ENCODE peak calls at places on chromosomes 11 and 22, in eight cellular contexts. V is prostate gland; C is pancreas; X is astrocyte; L is CD4-positive, alpha-beta memory T cell; G is A549; B is cardiac muscle cell; Y is OCI-LY7. T is an unnamed sample.
A peak's percentile ranks its signal among the peaks of the same experiment; 100 is the strongest.

GRCh38 chr11:118338637-118339061 is 3.9 kb downstream of the CD3D start:
- DNase-seq in V (no peak), C (no peak), X (no peak), L (peak; percentile 90), G (no peak), B (peak; percentile 33), Y (peak; percentile 82), T (peak; percentile 18)

GRCh38 chr22:47366026-47366767 is 603.7 kb downstream of the TBC1D22A start:
- DNase-seq in V (no peak), C (no peak), X (no peak), L (no peak), G (no peak), B (no peak), Y (no peak), T (no peak)

GRCh38 chr11:67671211-67671520 is 3.3 kb downstream of the ALDH3B2 start:
- DNase-seq in V (no peak), C (no peak), X (no peak), L (no peak), G (no peak), B (no peak), Y (no peak), T (no peak)

GRCh38 chr11:70630068-70630467 is 231.7 kb downstream of the CTTN start:
- DNase-seq in V (no peak), C (peak; percentile 33), X (no peak), L (no peak), G (no peak), B (no peak), Y (no peak), T (no peak)

GRCh38 chr11:107018902-107019493 is 722 bp upstream of the GUCY1A2 start:
- DNase-seq in V (peak; percentile 61), C (peak; percentile 90), X (peak; percentile 78), L (no peak), G (peak; percentile 32), B (peak; percentile 83), Y (no peak), T (peak; percentile 63)

GRCh38 chr22:22993184-22993583 is 77.1 kb upstream of the GNAZ start:
- DNase-seq in V (no peak), C (no peak), X (no peak), L (no peak), G (no peak), B (no peak), Y (no peak), T (no peak)

GRCh38 chr11:128868851-128869671 is 2.0 kb upstream of the KCNJ1 start:
- DNase-seq in V (no peak), C (no peak), X (no peak), L (peak; percentile 48), G (no peak), B (no peak), Y (peak; percentile 17), T (no peak)

GRCh38 chr11:134206185-134206584 is 17.6 kb downstream of the NCAPD3 start:
- DNase-seq in V (no peak), C (no peak), X (no peak), L (no peak), G (no peak), B (no peak), Y (no peak), T (no peak)

GRCh38 chr11:64058494-64058893 is 22.8 kb downstream of the FLRT1 start:
- DNase-seq in V (no peak), C (peak; percentile 65), X (no peak), L (no peak), G (no peak), B (peak; percentile 20), Y (no peak), T (no peak)

GRCh38 chr11:64564947-64565889 is 25.8 kb upstream of the SLC22A12 start:
- DNase-seq in V (no peak), C (peak; percentile 77), X (no peak), L (no peak), G (peak; percentile 17), B (no peak), Y (peak; percentile 17), T (no peak)

GRCh38 chr11:66113132-66113856 is 43.2 kb downstream of the PACS1 start:
- DNase-seq in V (no peak), C (no peak), X (peak; percentile 89), L (no peak), G (peak; percentile 89), B (peak; percentile 68), Y (no peak), T (no peak)

GRCh38 chr11:34318111-34319037 is 39.4 kb downstream of the ABTB2 start:
- DNase-seq in V (no peak), C (no peak), X (peak; percentile 70), L (no peak), G (peak; percentile 86), B (peak; percentile 27), Y (no peak), T (no peak)

GRCh38 chr22:24460418-24461089 is 33.2 kb downstream of the ADORA2A start:
- DNase-seq in V (no peak), C (no peak), X (no peak), L (no peak), G (no peak), B (peak; percentile 47), Y (no peak), T (peak; percentile 29)

GRCh38 chr11:106208795-106209194 is 131.3 kb downstream of the AASDHPPT start:
- DNase-seq in V (no peak), C (peak; percentile 61), X (no peak), L (no peak), G (no peak), B (no peak), Y (no peak), T (peak; percentile 12)

GRCh38 chr22:30763815-30764686 is 69.4 kb downstream of the OSBP2 start:
- DNase-seq in V (peak; percentile 68), C (no peak), X (peak; percentile 64), L (peak; percentile 57), G (peak; percentile 84), B (peak; percentile 89), Y (peak; percentile 64), T (peak; percentile 54)

GRCh38 chr11:65593518-65594414 is 1.8 kb downstream of the KCNK7 start:
- DNase-seq in V (no peak), C (peak; percentile 75), X (no peak), L (peak; percentile 26), G (no peak), B (peak; percentile 44), Y (peak; percentile 53), T (no peak)

GRCh38 chr22:39283312-39284141 is 35.9 kb downstream of the RPL3 start:
- DNase-seq in V (no peak), C (peak; percentile 74), X (no peak), L (no peak), G (no peak), B (peak; percentile 69), Y (no peak), T (no peak)

GRCh38 chr22:45472426-45472825 is 30.3 kb upstream of the FBLN1 start:
- DNase-seq in V (no peak), C (no peak), X (no peak), L (no peak), G (no peak), B (no peak), Y (no peak), T (no peak)

GRCh38 chr11:20873054-20873453 is 203.7 kb downstream of the NELL1 start:
- DNase-seq in V (peak; percentile 24), C (no peak), X (no peak), L (no peak), G (peak; percentile 67), B (peak; percentile 2), Y (peak; percentile 24), T (no peak)

GRCh38 chr11:111957663-111958415 is 20.7 kb downstream of the DIXDC1 start:
- DNase-seq in V (no peak), C (no peak), X (no peak), L (no peak), G (no peak), B (no peak), Y (no peak), T (no peak)

GRCh38 chr11:126547161-126547560 is 191.7 kb downstream of the ST3GAL4 start:
- DNase-seq in V (no peak), C (no peak), X (peak; percentile 88), L (no peak), G (no peak), B (peak; percentile 35), Y (no peak), T (no peak)

DNA sequence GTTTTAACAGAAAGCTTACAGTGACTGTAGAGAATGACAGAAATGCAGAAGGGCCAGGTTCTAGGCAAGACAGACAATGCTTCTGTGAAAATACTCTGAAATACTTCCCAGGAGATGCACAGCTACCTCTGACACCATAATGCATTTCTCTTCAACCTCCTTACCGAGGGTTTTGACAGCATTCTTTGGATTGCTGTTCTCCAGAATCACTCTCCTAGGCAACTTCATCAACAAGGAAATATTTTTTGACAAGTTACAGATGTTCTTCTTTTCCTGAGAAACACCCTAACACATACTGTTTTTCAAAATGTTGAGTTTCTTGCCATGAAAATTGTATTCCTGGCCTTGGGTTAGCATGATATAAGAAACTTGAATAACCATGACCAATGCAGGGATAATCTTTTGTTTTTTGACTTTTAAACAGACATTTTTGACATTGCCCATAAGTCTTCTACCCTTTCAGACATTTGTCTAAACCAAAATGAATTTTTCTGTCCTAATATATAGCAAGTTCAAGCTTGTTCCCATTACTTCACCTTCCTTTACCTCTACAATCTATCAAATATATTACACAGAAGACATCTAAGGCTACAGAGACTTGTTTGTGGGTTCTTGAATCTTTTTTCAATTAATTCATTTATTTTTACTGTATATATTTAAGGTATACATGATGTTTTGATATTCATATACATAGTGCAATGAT is 108.1 kb downstream of the CCDC34 start:
- DNase-seq in V (no peak), C (no peak), X (peak; percentile 94), L (no peak), G (no peak), B (peak; percentile 79), Y (no peak), T (no peak)
- H3K9me3 ChIP-seq in V (no peaks in the 10 kb centered on the region), C (no peaks in the 10 kb centered on the region), X (no peaks in the 10 kb centered on the region), L (no peaks in the 10 kb centered on the region), G (no peaks in the 10 kb centered on the region), B (no peaks in the 10 kb centered on the region), Y (no peaks in the 10 kb centered on the region), T (no peaks in the 10 kb centered on the region)

GRCh38 chr22:49566141-49566541 is 261.5 kb downstream of the BRD1 start:
- DNase-seq in V (no peak), C (no peak), X (no peak), L (no peak), G (no peak), B (no peak), Y (no peak), T (no peak)
- H3K4me3 ChIP-seq in V (no peak overlapping the region), C (no peak overlapping the region), X (no peak overlapping the region), L (no peak overlapping the region), G (no peak overlapping the region), B (no peak overlapping the region), Y (no peak overlapping the region), T (no peak overlapping the region)

GRCh38 chr22:38250642-38251354 is 22.0 kb downstream of the TMEM184B start:
- DNase-seq in V (no peak), C (no peak), X (no peak), L (no peak), G (no peak), B (no peak), Y (no peak), T (no peak)
- H3K9me3 ChIP-seq in V (no peaks in the 10 kb centered on the region), C (no peaks in the 10 kb centered on the region), X (no peaks in the 10 kb centered on the region), L (no peaks in the 10 kb centered on the region), G (no peaks in the 10 kb centered on the region), B (no peaks in the 10 kb centered on the region), Y (no peaks in the 10 kb centered on the region), T (no peaks in the 10 kb centered on the region)

DNA sequence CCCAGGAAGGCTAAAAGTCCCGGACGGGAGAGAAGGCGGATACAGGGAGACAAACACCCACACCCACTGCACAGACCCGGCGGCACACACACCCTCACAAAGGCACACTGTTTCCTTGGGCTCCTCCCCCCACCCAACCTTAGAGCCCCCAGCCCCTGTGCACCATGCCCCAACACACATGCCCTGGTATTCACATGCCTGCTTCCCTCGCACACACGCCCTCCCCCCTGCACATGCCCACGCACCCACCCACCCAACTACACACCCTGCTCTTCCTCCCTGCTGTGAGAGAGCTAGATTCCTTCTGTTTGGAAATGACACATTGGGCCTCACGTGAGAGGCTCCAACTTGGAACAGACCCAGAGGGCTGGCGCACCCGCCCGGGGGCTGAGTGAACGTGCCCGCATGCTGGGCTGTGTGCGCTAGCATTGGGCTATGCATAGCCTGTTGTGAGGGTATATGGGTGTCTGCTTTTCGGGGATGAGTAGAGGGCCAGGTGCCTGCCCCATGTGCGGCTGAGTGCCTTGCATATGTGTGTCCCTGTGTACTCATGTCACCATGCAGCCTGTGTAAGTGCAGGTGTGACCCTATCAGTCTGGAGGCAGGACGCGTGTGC is 518 bp upstream of the CHRM1 start:
- DNase-seq in V (peak; percentile 61), C (peak; percentile 72), X (no peak), L (no peak), G (no peak), B (peak; percentile 36), Y (no peak), T (peak; percentile 50)
- H3K4me3 ChIP-seq in V (peak overlapping the region; percentile 52), C (peak overlapping the region; percentile 27), X (no peak overlapping the region), L (no peak overlapping the region), G (peak overlapping the region; percentile 16), B (no peak overlapping the region), Y (no peak overlapping the region), T (no peak overlapping the region)